ENCODE peak calls at places on chromosomes 4 and X, in ten cellular contexts. K is A549, O is tibial nerve, Y is IMR-90, Q is uterus, G is endothelial cell of umbilical vein, S is sigmoid colon, N is ovary, V is heart left ventricle, T is stomach. X is an unnamed sample.

GRCh38 chr4:73185903-73186302 is 72.7 kb downstream of the ANKRD17 start:
- DNase-seq in V (no peak), S (no peak), K (no peak), G (no peak), Y (no peak), O (no peak), N (no peak), T (no peak), Q (no peak), X (no peak)

GRCh38 chrX:148672526-148672925 is 172.1 kb downstream of the AFF2 start:
- DNase-seq in G (no peak), Q (no peak), T (no peak), K (no peak), O (no peak), Y (no peak), S (no peak), N (no peak), V (no peak), X (no peak)

GRCh38 chrX:24920769-24921168 is 95.0 kb downstream of the ARX start:
- DNase-seq in Q (no peak), N (no peak), V (no peak), G (no peak), S (no peak), K (no peak), T (no peak), Y (no peak), O (no peak), X (no peak)

GRCh38 chrX:17596051-17596450 is 141.2 kb upstream of the SCML1 start:
- DNase-seq in Q (no peak), N (no peak), Y (no peak), K (no peak), T (no peak), G (peak), O (no peak), V (no peak), S (no peak), X (no peak)

GRCh38 chr4:7703669-7704068 is 236.0 kb downstream of the AFAP1 start:
- DNase-seq in G (no peak), V (peak), O (no peak), T (no peak), K (no peak), N (no peak), Y (no peak), Q (no peak), S (no peak), X (no peak)

GRCh38 chr4:66465111-66465510 is 794.8 kb upstream of the EPHA5 start:
- DNase-seq in Q (no peak), Y (peak), G (no peak), V (no peak), N (no peak), K (no peak), S (no peak), T (no peak), O (no peak), X (no peak)

GRCh38 chr4:155974957-155975356 is 21.3 kb upstream of the CTSO start:
- DNase-seq in S (no peak), K (no peak), Q (no peak), T (no peak), V (no peak), N (no peak), O (no peak), Y (no peak), G (no peak), X (no peak)

GRCh38 chrX:65878456-65878855 is 161.4 kb downstream of the VSIG4 start:
- DNase-seq in N (no peak), V (no peak), G (no peak), T (no peak), O (no peak), Q (no peak), S (no peak), K (no peak), Y (no peak), X (no peak)

GRCh38 chrX:110965409-110965808 is 130.6 kb upstream of the PAK3 start:
- DNase-seq in Q (no peak), Y (no peak), S (no peak), O (no peak), K (no peak), N (no peak), T (no peak), V (no peak), G (no peak), X (no peak)

GRCh38 chr4:181949704-181950312 is 293.4 kb upstream of the TENM3 start:
- DNase-seq in O (no peak), S (no peak), G (no peak), V (no peak), Y (no peak), Q (no peak), N (no peak), K (no peak), T (no peak), X (no peak)

GRCh38 chrX:149198980-149199732 is 305.9 kb downstream of the IDS start:
- DNase-seq in O (no peak), N (no peak), G (no peak), V (no peak), T (no peak), K (no peak), Y (no peak), S (no peak), Q (no peak), X (no peak)

GRCh38 chr4:79650794-79651431 is 242.9 kb upstream of the GK2 start:
- DNase-seq in Q (no peak), G (peak), S (no peak), Y (peak), O (no peak), K (no peak), T (no peak), N (no peak), V (no peak), X (no peak)

GRCh38 chr4:14646831-14647230 is 355.4 kb upstream of the CPEB2 start:
- DNase-seq in S (no peak), K (no peak), V (no peak), O (no peak), G (no peak), Y (no peak), N (no peak), Q (no peak), T (no peak), X (no peak)

GRCh38 chr4:41320278-41320677 is 63.5 kb downstream of the UCHL1 start:
- DNase-seq in O (no peak), Y (no peak), N (no peak), K (no peak), S (no peak), G (no peak), T (no peak), Q (no peak), V (no peak), X (no peak)

GRCh38 chrX:20393944-20394343 is 127.2 kb upstream of the RPS6KA3 start:
- DNase-seq in S (no peak), N (no peak), O (no peak), Y (no peak), G (no peak), K (no peak), Q (no peak), T (no peak), V (no peak), X (no peak)

GRCh38 chrX:115367956-115368355 is 78.4 kb downstream of the LUZP4 start:
- DNase-seq in V (no peak), N (no peak), O (no peak), G (peak), K (no peak), S (no peak), Y (peak), T (no peak), Q (no peak), X (no peak)

GRCh38 chr4:165872443-165873297 is at the start of gene TLL1:
- DNase-seq in V (no peak), T (no peak), O (no peak), K (peak), G (peak), N (no peak), S (no peak), Y (no peak), Q (no peak), X (no peak)

GRCh38 chrX:10022580-10023245 is 55.6 kb downstream of the CLDN34 start:
- DNase-seq in S (peak), Y (peak), O (no peak), V (no peak), G (peak), N (no peak), K (peak), T (no peak), Q (peak), X (no peak)

GRCh38 chr4:40976343-40976742 is 226.6 kb downstream of the NSUN7 start:
- DNase-seq in S (no peak), Q (no peak), K (peak), V (no peak), Y (peak), G (peak), T (peak), N (no peak), O (no peak), X (no peak)

GRCh38 chrX:154384284-154384892 is 5.3 kb downstream of the EMD start:
- DNase-seq in Q (peak), S (peak), T (no peak), Y (no peak), N (peak), V (no peak), O (no peak), G (no peak), K (no peak), X (no peak)

GRCh38 chrX:154380787-154381186 is 1.7 kb downstream of the EMD start:
- DNase-seq in S (no peak), Q (no peak), K (no peak), Y (no peak), V (no peak), G (no peak), N (no peak), O (no peak), T (no peak), X (no peak)

GRCh38 chrX:154381271-154381670 is 2.2 kb downstream of the EMD start:
- DNase-seq in Y (no peak), K (no peak), O (no peak), G (no peak), V (no peak), T (no peak), N (no peak), S (no peak), Q (no peak), X (no peak)

GRCh38 chrX:154383359-154384283 is 4.5 kb downstream of the EMD start:
- DNase-seq in S (peak), Q (peak), O (no peak), T (no peak), V (no peak), G (no peak), Y (no peak), K (no peak), N (peak), X (no peak)

GRCh38 chrX:154382483-154383069 is 3.5 kb downstream of the EMD start:
- DNase-seq in V (no peak), G (no peak), K (no peak), O (no peak), Y (no peak), Q (no peak), S (no peak), N (peak), T (no peak), X (no peak)
- TF ChIP-seq POLR2A in V (no peak), G (no peak), K (no peak), O (no peak), Y (no peak), Q (no peak), S (no peak), N (no peak), T (no peak), X (no peak)

DNA sequence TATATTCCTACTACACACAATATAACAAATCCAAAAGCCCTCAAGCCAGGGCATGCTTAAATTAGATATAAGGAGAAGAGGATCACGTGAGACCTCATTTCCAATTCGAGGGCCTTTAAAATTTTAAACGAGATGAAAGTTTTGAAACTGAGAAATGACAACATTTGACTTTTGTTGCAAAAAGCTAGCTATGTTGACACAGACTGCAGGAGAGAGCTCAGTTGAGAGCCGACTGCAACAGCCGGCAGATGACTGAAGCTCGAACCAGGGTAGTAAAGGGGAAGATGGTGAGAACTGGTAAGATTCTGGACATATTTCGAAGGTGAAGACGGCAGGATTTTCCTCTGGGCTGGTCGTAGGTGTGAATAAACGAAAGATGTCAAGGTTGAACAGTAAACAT is 791 bp downstream of the PRMT9 start:
- DNase-seq in O (no peak), V (no peak), Q (no peak), S (peak), K (no peak), N (peak), G (peak), Y (peak), T (no peak), X (no peak)
- TF ChIP-seq POLR2A in O (peak), V (no peak), Q (no peak), S (no peak), K (no peak), N (no peak), G (no peak), Y (no peak), T (no peak), X (no peak)

DNA sequence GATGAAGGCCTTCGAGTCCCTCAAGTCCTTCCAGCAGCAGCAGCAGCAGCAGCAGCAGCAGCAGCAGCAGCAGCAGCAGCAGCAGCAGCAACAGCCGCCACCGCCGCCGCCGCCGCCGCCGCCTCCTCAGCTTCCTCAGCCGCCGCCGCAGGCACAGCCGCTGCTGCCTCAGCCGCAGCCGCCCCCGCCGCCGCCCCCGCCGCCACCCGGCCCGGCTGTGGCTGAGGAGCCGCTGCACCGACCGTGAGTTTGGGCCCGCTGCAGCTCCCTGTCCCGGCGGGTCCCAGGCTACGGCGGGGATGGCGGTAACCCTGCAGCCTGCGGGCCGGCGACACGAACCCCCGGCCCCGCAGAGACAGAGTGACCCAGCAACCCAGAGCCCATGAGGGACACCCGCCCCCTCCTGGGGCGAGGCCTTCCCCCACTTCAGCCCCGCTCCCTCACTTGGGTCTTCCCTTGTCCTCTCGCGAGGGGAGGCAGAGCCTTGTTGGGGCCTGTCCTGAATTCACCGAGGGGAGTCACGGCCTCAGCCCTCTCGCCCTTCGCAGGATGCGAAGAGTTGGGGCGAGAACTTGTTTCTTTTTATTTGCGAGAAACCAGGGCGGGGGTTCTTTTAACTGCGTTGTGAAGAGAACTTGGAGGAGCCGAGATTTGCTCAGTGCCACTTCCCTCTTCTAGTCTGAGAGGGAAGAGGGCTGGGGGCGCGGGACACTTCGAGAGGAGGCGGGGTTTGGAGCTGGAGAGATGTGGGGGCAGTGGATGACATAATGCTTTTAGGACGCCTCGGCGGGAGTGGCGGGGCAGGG is 568 bp downstream of the HTT start:
- DNase-seq in Q (peak), N (peak), T (peak), O (no peak), G (peak), V (peak), Y (peak), S (peak), K (peak), X (no peak)
- TF ChIP-seq POLR2A in Q (no peak), N (no peak), T (no peak), O (peak), G (no peak), V (no peak), Y (peak), S (no peak), K (no peak), X (no peak)

DNA sequence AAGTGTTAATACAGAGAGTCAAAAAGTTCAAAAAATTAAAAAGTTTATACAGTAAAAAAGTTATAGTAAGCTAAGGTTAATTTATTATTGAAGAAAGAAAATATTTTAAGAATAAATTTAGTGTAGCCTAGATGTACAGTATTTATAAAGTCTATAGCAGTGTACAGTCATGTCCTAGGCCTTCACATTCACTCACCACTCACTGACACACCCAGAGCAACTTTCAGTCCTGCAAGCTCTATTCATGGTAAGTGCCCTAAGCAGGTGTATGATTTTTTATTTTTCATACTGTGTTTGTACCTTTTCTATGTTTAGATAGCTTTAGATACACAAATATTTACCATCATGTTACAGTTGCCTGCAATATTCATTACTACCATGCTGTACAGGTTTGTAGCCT is 108.9 kb downstream of the FHIP1A start:
- DNase-seq in N (no peak), V (no peak), S (no peak), K (no peak), Q (no peak), Y (no peak), G (no peak), T (no peak), O (no peak), X (no peak)
- TF ChIP-seq POLR2A in N (no peak), V (no peak), S (no peak), K (no peak), Q (no peak), Y (no peak), G (no peak), T (no peak), O (no peak), X (no peak)

GRCh38 chr4:152323221-152323620 is 212.7 kb downstream of the FBXW7 start:
- DNase-seq in Y (no peak), N (no peak), V (no peak), S (no peak), G (no peak), K (no peak), O (no peak), T (no peak), Q (no peak), X (no peak)
- TF ChIP-seq POLR2A in Y (no peak), N (no peak), V (no peak), S (no peak), G (no peak), K (no peak), O (no peak), T (no peak), Q (no peak), X (no peak)

GRCh38 chr4:153205757-153206156 is 1.5 kb downstream of the TRIM2 start:
- DNase-seq in S (no peak), O (no peak), K (no peak), Q (no peak), Y (no peak), G (no peak), N (no peak), V (no peak), T (peak), X (no peak)

GRCh38 chr4:153207027-153207426 is 2.8 kb downstream of the TRIM2 start:
- DNase-seq in Q (no peak), S (no peak), O (no peak), K (no peak), Y (no peak), T (no peak), N (no peak), V (no peak), G (no peak), X (no peak)

GRCh38 chr4:153205028-153205648 is 895 bp downstream of the TRIM2 start:
- DNase-seq in O (no peak), G (no peak), K (no peak), S (no peak), N (no peak), T (peak), Y (no peak), Q (no peak), V (no peak), X (no peak)

GRCh38 chr4:153206534-153206933 is 2.3 kb downstream of the TRIM2 start:
- DNase-seq in S (no peak), N (no peak), K (no peak), Y (no peak), V (no peak), T (no peak), Q (no peak), O (no peak), G (no peak), X (no peak)

GRCh38 chr4:153204247-153205027 is at the start of gene TRIM2:
- DNase-seq in S (peak), G (peak), K (no peak), V (peak), Q (peak), T (peak), Y (peak), N (peak), O (peak), X (no peak)
- TF ChIP-seq POLR2A in S (no peak), G (no peak), K (no peak), V (peak), Q (peak), T (peak), Y (no peak), N (no peak), O (no peak), X (no peak)

GRCh38 chrX:54181196-54181953 is 1.7 kb downstream of the FAM120C start:
- DNase-seq in K (no peak), N (no peak), Q (no peak), O (no peak), V (no peak), T (no peak), Y (peak), S (no peak), G (peak), X (no peak)

GRCh38 chrX:54184474-54184873 is 1.4 kb upstream of the FAM120C start:
- DNase-seq in N (no peak), Q (no peak), Y (no peak), T (no peak), G (no peak), K (no peak), V (no peak), O (no peak), S (no peak), X (no peak)

GRCh38 chrX:54180403-54180802 is 2.7 kb downstream of the FAM120C start:
- DNase-seq in Q (no peak), N (no peak), Y (peak), G (peak), S (no peak), K (no peak), V (no peak), T (no peak), O (no peak), X (no peak)

GRCh38 chrX:54182864-54183613 is at the start of gene FAM120C:
- DNase-seq in Y (peak), T (peak), V (peak), S (peak), K (peak), N (peak), O (peak), G (peak), Q (peak), X (no peak)

DNA sequence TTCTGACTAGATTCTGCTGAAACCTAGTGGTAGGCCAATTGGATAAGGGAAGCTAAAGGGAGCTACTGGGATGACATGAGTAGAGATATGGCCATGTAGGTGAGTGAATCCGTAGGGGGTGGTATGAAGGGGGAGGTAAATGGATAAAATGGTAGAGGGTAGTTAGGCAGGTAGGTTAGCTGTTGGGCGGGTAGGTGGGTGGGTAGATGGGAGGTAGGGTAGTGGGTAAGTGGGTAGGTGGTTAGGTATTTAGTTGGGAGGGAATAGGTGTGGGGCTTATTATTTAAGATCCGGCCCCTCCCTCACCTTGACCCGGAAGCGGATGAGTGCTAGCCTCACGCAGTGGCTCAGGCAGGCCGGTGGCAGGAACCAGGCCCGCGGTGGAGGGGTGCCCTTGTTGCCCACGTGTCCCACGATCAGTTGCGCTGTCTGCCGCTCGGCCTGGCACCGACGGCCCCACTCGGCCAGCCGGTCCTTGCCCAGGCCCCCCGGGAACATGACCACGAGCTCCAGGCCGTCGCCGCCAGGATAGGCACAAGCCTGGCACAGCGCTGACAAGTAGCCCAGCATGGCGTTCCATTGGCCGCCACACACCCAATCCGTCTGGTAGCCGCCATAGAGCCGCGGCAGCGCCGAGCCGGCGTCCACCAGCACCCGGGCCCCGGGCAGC is 725 bp downstream of the FAM120C start:
- DNase-seq in V (peak), T (peak), K (peak), S (peak), G (peak), O (peak), N (peak), Q (peak), Y (no peak), X (no peak)
- TF ChIP-seq POLR2A in V (peak), T (no peak), K (peak), S (no peak), G (peak), O (no peak), N (no peak), Q (no peak), Y (no peak), X (no peak)